ENCODE peak calls at places on chromosome 17, in seven cellular contexts. One of them, this sample, is unnamed.

GRCh38 chr17:17580662-17581470 is 10.6 kb downstream of the PEMT start:
- DNase-seq in IMR-90: peak
- DNase-seq in NCI-H748 treated with DMSO at 0.1 percent for 48 hours: no peak
- DNase-seq in HTR-8/SVneo: no peak
- DNase-seq in activated CD4-positive, alpha-beta T cell treated with anti-CD3 and anti-CD28 coated beads, Interleukin-2, amount 50 U/mL, for 4 hours: no peak
- DNase-seq in stimulated activated naive CD4-positive, alpha-beta T cell treated with Interleukin-2 at 50 U/mL for 16 hours: no peak
- DNase-seq in effector CD4-positive, alpha-beta T cell: no peak
- DNase-seq in this sample: no peak

GRCh38 chr17:44911133-44912001 is 3.9 kb downstream of the GFAP start:
- DNase-seq in IMR-90: peak
- DNase-seq in NCI-H748 treated with DMSO at 0.1 percent for 48 hours: no peak
- DNase-seq in HTR-8/SVneo: peak
- DNase-seq in activated CD4-positive, alpha-beta T cell treated with anti-CD3 and anti-CD28 coated beads, Interleukin-2, amount 50 U/mL, for 4 hours: peak
- DNase-seq in stimulated activated naive CD4-positive, alpha-beta T cell treated with Interleukin-2 at 50 U/mL for 16 hours: peak
- DNase-seq in effector CD4-positive, alpha-beta T cell: peak
- DNase-seq in this sample: peak

GRCh38 chr17:70661342-70662222 is 492.2 kb downstream of the KCNJ2 start:
- DNase-seq in IMR-90: peak
- DNase-seq in NCI-H748 treated with DMSO at 0.1 percent for 48 hours: peak
- DNase-seq in HTR-8/SVneo: no peak
- DNase-seq in activated CD4-positive, alpha-beta T cell treated with anti-CD3 and anti-CD28 coated beads, Interleukin-2, amount 50 U/mL, for 4 hours: no peak
- DNase-seq in stimulated activated naive CD4-positive, alpha-beta T cell treated with Interleukin-2 at 50 U/mL for 16 hours: no peak
- DNase-seq in effector CD4-positive, alpha-beta T cell: no peak
- DNase-seq in this sample: peak

GRCh38 chr17:71505200-71505599 is 615.6 kb upstream of the SOX9 start:
- DNase-seq in IMR-90: peak
- DNase-seq in NCI-H748 treated with DMSO at 0.1 percent for 48 hours: no peak
- DNase-seq in HTR-8/SVneo: no peak
- DNase-seq in activated CD4-positive, alpha-beta T cell treated with anti-CD3 and anti-CD28 coated beads, Interleukin-2, amount 50 U/mL, for 4 hours: no peak
- DNase-seq in stimulated activated naive CD4-positive, alpha-beta T cell treated with Interleukin-2 at 50 U/mL for 16 hours: no peak
- DNase-seq in effector CD4-positive, alpha-beta T cell: no peak
- DNase-seq in this sample: no peak

GRCh38 chr17:16940116-16940881 is 31.6 kb downstream of the TNFRSF13B start:
- DNase-seq in IMR-90: no peak
- DNase-seq in NCI-H748 treated with DMSO at 0.1 percent for 48 hours: no peak
- DNase-seq in HTR-8/SVneo: no peak
- DNase-seq in activated CD4-positive, alpha-beta T cell treated with anti-CD3 and anti-CD28 coated beads, Interleukin-2, amount 50 U/mL, for 4 hours: no peak
- DNase-seq in stimulated activated naive CD4-positive, alpha-beta T cell treated with Interleukin-2 at 50 U/mL for 16 hours: no peak
- DNase-seq in effector CD4-positive, alpha-beta T cell: no peak
- DNase-seq in this sample: no peak

GRCh38 chr17:47694018-47694817 is at the start of gene TBKBP1:
- DNase-seq in IMR-90: peak
- DNase-seq in NCI-H748 treated with DMSO at 0.1 percent for 48 hours: peak
- DNase-seq in HTR-8/SVneo: peak
- DNase-seq in activated CD4-positive, alpha-beta T cell treated with anti-CD3 and anti-CD28 coated beads, Interleukin-2, amount 50 U/mL, for 4 hours: peak
- DNase-seq in stimulated activated naive CD4-positive, alpha-beta T cell treated with Interleukin-2 at 50 U/mL for 16 hours: peak
- DNase-seq in effector CD4-positive, alpha-beta T cell: peak
- DNase-seq in this sample: peak

GRCh38 chr17:2086306-2086705 is 31.4 kb downstream of the HIC1 start:
- DNase-seq in IMR-90: no peak
- DNase-seq in NCI-H748 treated with DMSO at 0.1 percent for 48 hours: no peak
- DNase-seq in HTR-8/SVneo: no peak
- DNase-seq in activated CD4-positive, alpha-beta T cell treated with anti-CD3 and anti-CD28 coated beads, Interleukin-2, amount 50 U/mL, for 4 hours: no peak
- DNase-seq in stimulated activated naive CD4-positive, alpha-beta T cell treated with Interleukin-2 at 50 U/mL for 16 hours: no peak
- DNase-seq in effector CD4-positive, alpha-beta T cell: no peak
- DNase-seq in this sample: no peak

GRCh38 chr17:81345211-81346089 is 49.8 kb upstream of the BAHCC1 start:
- DNase-seq in IMR-90: peak
- DNase-seq in NCI-H748 treated with DMSO at 0.1 percent for 48 hours: peak
- DNase-seq in HTR-8/SVneo: peak
- DNase-seq in activated CD4-positive, alpha-beta T cell treated with anti-CD3 and anti-CD28 coated beads, Interleukin-2, amount 50 U/mL, for 4 hours: peak
- DNase-seq in stimulated activated naive CD4-positive, alpha-beta T cell treated with Interleukin-2 at 50 U/mL for 16 hours: peak
- DNase-seq in effector CD4-positive, alpha-beta T cell: peak
- DNase-seq in this sample: peak

GRCh38 chr17:62085511-62086408 is 20.7 kb upstream of the MED13 start:
- DNase-seq in IMR-90: peak
- DNase-seq in NCI-H748 treated with DMSO at 0.1 percent for 48 hours: no peak
- DNase-seq in HTR-8/SVneo: no peak
- DNase-seq in activated CD4-positive, alpha-beta T cell treated with anti-CD3 and anti-CD28 coated beads, Interleukin-2, amount 50 U/mL, for 4 hours: no peak
- DNase-seq in stimulated activated naive CD4-positive, alpha-beta T cell treated with Interleukin-2 at 50 U/mL for 16 hours: no peak
- DNase-seq in effector CD4-positive, alpha-beta T cell: no peak
- DNase-seq in this sample: no peak

GRCh38 chr17:51015145-51015558 is 105.5 kb downstream of the SPAG9 start:
- DNase-seq in IMR-90: peak
- DNase-seq in NCI-H748 treated with DMSO at 0.1 percent for 48 hours: peak
- DNase-seq in HTR-8/SVneo: no peak
- DNase-seq in activated CD4-positive, alpha-beta T cell treated with anti-CD3 and anti-CD28 coated beads, Interleukin-2, amount 50 U/mL, for 4 hours: no peak
- DNase-seq in stimulated activated naive CD4-positive, alpha-beta T cell treated with Interleukin-2 at 50 U/mL for 16 hours: no peak
- DNase-seq in effector CD4-positive, alpha-beta T cell: no peak
- DNase-seq in this sample: no peak

GRCh38 chr17:80678621-80679020 is 134.0 kb downstream of the RPTOR start:
- DNase-seq in IMR-90: peak
- DNase-seq in NCI-H748 treated with DMSO at 0.1 percent for 48 hours: no peak
- DNase-seq in HTR-8/SVneo: peak
- DNase-seq in activated CD4-positive, alpha-beta T cell treated with anti-CD3 and anti-CD28 coated beads, Interleukin-2, amount 50 U/mL, for 4 hours: peak
- DNase-seq in stimulated activated naive CD4-positive, alpha-beta T cell treated with Interleukin-2 at 50 U/mL for 16 hours: peak
- DNase-seq in effector CD4-positive, alpha-beta T cell: peak
- DNase-seq in this sample: no peak